ENCODE peak calls at places on chromosome 18, in six cellular contexts. O, V, Q, T, L and Z are unnamed samples.

GRCh38 chr18:56982756-56983155 is 164.1 kb upstream of the BOD1L2 start:
- DNase-seq in O (no peak), V (no peak), Q (no peak), T (no peak), L (no peak), Z (no peak)

GRCh38 chr18:58298251-58299134 is 254.5 kb downstream of the NEDD4L start:
- DNase-seq in O (no peak), V (no peak), Q (no peak), T (no peak), L (no peak), Z (no peak)

GRCh38 chr18:23270999-23271680 is 135.9 kb downstream of the CABLES1 start:
- DNase-seq in O (no peak), V (no peak), Q (no peak), T (peak; percentile 55), L (no peak), Z (no peak)

GRCh38 chr18:33210575-33211189 is 229.8 kb downstream of the CCDC178 start:
- DNase-seq in O (no peak), V (no peak), Q (no peak), T (peak; percentile 4), L (peak; percentile 57), Z (peak; percentile 19)

GRCh38 chr18:11994708-11995444 is 13.6 kb downstream of the IMPA2 start:
- DNase-seq in O (no peak), V (no peak), Q (no peak), T (no peak), L (peak; percentile 82), Z (peak; percentile 18)

GRCh38 chr18:65468881-65469280 is 281.9 kb upstream of the CDH7 start:
- DNase-seq in O (no peak), V (no peak), Q (no peak), T (no peak), L (no peak), Z (no peak)

GRCh38 chr18:6414723-6415362 is at the start of gene L3MBTL4:
- DNase-seq in O (no peak), V (peak; percentile 59), Q (peak; percentile 66), T (no peak), L (peak; percentile 78), Z (no peak)

GRCh38 chr18:58290059-58290747 is 246.2 kb downstream of the NEDD4L start:
- DNase-seq in O (no peak), V (no peak), Q (no peak), T (peak; percentile 73), L (no peak), Z (peak; percentile 28)

GRCh38 chr18:36809590-36810381 is 19.0 kb downstream of the TPGS2 start:
- DNase-seq in O (no peak), V (peak; percentile 35), Q (peak; percentile 77), T (peak; percentile 43), L (peak; percentile 83), Z (peak; percentile 78)

GRCh38 chr18:54233228-54233625 is 8.8 kb upstream of the MBD2 start:
- DNase-seq in O (no peak), V (no peak), Q (no peak), T (no peak), L (no peak), Z (no peak)

GRCh38 chr18:41906528-41907256 is 48.3 kb upstream of the PIK3C3 start:
- DNase-seq in O (peak; percentile 25), V (no peak), Q (no peak), T (peak; percentile 68), L (peak; percentile 46), Z (peak; percentile 62)

GRCh38 chr18:57959278-57959677 is 84.7 kb upstream of the NEDD4L start:
- DNase-seq in O (no peak), V (no peak), Q (peak; percentile 52), T (peak; percentile 32), L (peak; percentile 70), Z (peak; percentile 53)

GRCh38 chr18:72555101-72555500 is 11.0 kb upstream of the CBLN2 start:
- DNase-seq in O (no peak), V (no peak), Q (no peak), T (peak; percentile 23), L (no peak), Z (no peak)

GRCh38 chr18:24262097-24262496 is 123.2 kb downstream of the CABYR start:
- DNase-seq in O (no peak), V (no peak), Q (no peak), T (peak; percentile 9), L (no peak), Z (no peak)

GRCh38 chr18:6476880-6477279 is 62.2 kb upstream of the L3MBTL4 start:
- DNase-seq in O (no peak), V (peak; percentile 27), Q (no peak), T (no peak), L (no peak), Z (no peak)

GRCh38 chr18:21997207-21998143 is 171.9 kb upstream of the GATA6 start:
- DNase-seq in O (peak; percentile 15), V (no peak), Q (peak; percentile 58), T (peak; percentile 34), L (peak; percentile 75), Z (peak; percentile 10)

GRCh38 chr18:59715966-59716369 is 18.7 kb upstream of the CCBE1 start:
- DNase-seq in O (peak; percentile 54), V (no peak), Q (peak; percentile 74), T (peak; percentile 97), L (no peak), Z (peak; percentile 97)
- TF ChIP-seq CTCF in O (no peak), V (no peak), Q (peak; percentile 25), T (peak; percentile 9), L (no peak), Z (peak; percentile 58)

GRCh38 chr18:45738660-45739059 is 14.7 kb downstream of the SLC14A1 start:
- DNase-seq in O (no peak), V (no peak), Q (no peak), T (no peak), L (no peak), Z (no peak)
- TF ChIP-seq CTCF in O (no peak), V (no peak), Q (no peak), T (no peak), L (no peak), Z (peak; percentile 40)

DNA sequence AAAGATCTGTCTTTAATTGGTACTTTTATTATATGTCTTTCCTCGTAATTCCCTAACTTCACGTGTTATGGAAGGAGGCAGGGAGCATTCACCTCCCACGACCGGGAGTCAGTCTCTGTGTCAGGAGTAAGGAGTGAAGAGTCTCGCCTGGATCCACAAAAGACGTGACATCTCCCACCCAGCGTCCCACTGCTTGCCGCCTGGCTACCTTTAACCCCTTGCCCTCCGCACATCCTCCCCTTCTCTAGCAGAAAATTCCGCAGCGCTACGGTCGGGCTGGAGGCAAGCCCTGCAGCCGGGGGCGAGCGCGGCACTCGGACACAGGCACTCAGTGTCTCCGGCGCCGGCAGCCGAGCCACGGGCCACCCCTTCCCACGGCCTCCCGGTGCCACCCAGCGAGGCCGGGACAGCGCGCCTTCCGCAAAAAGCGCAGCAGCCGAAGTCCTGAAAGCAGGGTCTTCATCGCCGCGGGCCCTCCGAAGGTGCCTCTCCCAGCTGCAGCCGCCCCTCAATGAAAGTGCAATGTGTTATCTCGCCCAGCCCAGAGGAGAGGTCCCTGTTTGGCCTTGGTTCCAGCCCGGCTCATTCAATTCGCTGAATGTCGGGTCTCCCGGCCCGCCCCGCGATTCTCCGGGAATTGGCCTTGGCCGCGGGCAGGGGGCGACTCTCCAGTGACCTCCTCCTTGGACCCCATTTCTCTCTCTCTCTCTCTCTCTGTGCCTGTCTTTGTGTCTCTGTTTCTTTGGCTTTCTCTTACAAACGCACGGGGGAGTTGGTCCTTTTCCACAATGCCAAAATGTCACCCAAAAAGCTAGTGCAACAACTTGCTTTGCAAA is 1.2 kb downstream of the DLGAP1 start:
- DNase-seq in O (no peak), V (no peak), Q (no peak), T (no peak), L (peak; percentile 13), Z (no peak)
- TF ChIP-seq CTCF in O (no peak), V (no peak), Q (no peak), T (no peak), L (no peak), Z (no peak)

GRCh38 chr18:48028716-48029115 is 98.3 kb upstream of the SMAD2 start:
- DNase-seq in O (no peak), V (no peak), Q (no peak), T (no peak), L (no peak), Z (no peak)
- TF ChIP-seq CTCF in O (no peak), V (no peak), Q (no peak), T (no peak), L (no peak), Z (no peak)

GRCh38 chr18:25295624-25296138 is 56.3 kb downstream of the ZNF521 start:
- DNase-seq in O (no peak), V (no peak), Q (no peak), T (no peak), L (no peak), Z (no peak)
- TF ChIP-seq CTCF in O (no peak), V (no peak), Q (no peak), T (no peak), L (no peak), Z (no peak)

DNA sequence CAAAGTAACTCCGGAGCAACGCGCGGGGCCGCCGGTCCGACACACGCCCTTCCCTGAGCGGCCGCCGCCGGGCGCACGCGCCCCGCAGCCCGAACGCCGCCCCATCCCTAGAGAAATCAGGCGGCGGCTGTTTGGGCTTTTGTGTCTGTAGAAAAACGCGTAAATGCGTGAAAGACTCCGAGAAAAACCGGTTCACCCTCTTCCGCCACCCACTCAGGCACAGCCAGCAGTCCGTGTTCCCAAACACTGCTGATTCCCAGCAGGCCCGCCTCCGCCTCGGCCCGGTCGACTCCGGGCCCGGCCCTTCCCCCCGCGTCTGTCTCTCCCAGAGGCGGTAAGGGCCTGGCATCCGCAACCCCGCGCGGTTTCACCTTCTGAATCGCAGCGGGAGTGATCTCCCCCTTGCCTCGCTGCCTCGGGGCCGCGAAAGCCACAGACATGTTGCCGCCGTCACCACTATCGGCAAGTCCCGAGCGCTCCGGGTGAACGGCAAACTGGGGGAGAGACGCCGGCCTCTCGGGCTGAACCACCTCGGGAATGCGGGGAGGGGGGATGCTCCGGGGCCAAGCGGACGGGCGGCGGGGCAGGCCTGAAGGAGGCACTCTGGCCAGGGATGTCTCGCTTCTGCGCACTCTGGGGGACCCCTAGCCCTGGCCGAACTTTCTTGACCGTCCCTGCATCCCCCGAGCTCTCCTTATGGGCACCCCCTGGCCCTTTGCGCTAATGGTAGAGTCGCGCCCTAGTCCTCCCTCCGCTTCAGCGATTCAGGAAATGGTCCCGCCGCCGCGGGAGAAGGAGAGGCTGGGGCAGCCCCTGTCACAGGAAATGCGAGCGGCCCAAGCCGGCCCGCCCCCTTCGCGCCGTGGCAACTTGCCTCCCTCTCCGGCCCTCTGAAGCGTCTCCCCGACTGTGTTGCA is at the start of gene SS18:
- DNase-seq in O (peak; percentile 63), V (peak; percentile 92), Q (peak; percentile 96), T (peak; percentile 89), L (peak; percentile 96), Z (peak; percentile 91)
- TF ChIP-seq CTCF in O (no peak), V (no peak), Q (peak; percentile 22), T (no peak), L (peak; percentile 2), Z (no peak)

DNA sequence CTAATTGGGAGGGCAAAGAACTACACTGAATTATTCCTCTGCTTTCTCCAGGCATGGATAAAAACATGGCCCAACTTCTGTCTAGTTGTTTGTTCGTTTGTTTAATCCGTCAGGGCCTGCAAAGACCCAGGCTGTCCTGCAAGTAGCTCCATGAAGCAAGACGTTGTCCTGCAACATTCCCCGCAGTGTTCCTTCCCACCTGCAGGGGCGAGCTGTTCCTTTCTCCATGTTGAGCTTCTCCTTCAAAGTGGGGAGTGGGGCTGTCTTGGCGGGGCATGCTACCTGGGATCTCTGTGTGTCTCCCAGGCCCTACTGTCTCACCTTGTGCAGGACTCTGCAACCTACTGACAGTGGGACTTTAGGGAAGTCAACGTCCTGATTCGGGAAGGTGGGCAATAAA is 264.0 kb upstream of the SMIM21 start:
- DNase-seq in O (no peak), V (no peak), Q (no peak), T (no peak), L (no peak), Z (no peak)
- TF ChIP-seq CTCF in O (peak; percentile 12), V (no peak), Q (no peak), T (no peak), L (no peak), Z (no peak)